ENCODE peak calls at places on chromosomes 13 and 19, in four cellular contexts. One of them, this sample, is unnamed.

GRCh38 chr19:973726-974563 is 10.2 kb upstream of the WDR18 start:
- DNase-seq in psoas muscle: no peak
- DNase-seq in fibroblast of lung: no peak
- DNase-seq in lower lobe of right lung: no peak
- DNase-seq in this sample: no peak

GRCh38 chr19:30664358-30665058 is 292.3 kb downstream of the ZNF536 start:
- DNase-seq in lower lobe of right lung: no peak
- DNase-seq in psoas muscle: no peak
- DNase-seq in fibroblast of lung: no peak
- DNase-seq in this sample: no peak

GRCh38 chr19:51341976-51342580 is at the start of gene VSIG10L:
- DNase-seq in psoas muscle: peak; percentile 39
- DNase-seq in lower lobe of right lung: no peak
- DNase-seq in fibroblast of lung: no peak
- DNase-seq in this sample: no peak

GRCh38 chr13:94886191-94886590 is 173.8 kb upstream of the SOX21 start:
- DNase-seq in psoas muscle: no peak
- DNase-seq in lower lobe of right lung: no peak
- DNase-seq in fibroblast of lung: peak; percentile 79
- DNase-seq in this sample: no peak

GRCh38 chr19:13872695-13873389 is 4.1 kb upstream of the NANOS3 start:
- DNase-seq in fibroblast of lung: no peak
- DNase-seq in psoas muscle: no peak
- DNase-seq in lower lobe of right lung: no peak
- DNase-seq in this sample: no peak

GRCh38 chr19:4089400-4089908 is 22.8 kb upstream of the ZBTB7A start:
- DNase-seq in fibroblast of lung: no peak
- DNase-seq in lower lobe of right lung: peak; percentile 78
- DNase-seq in psoas muscle: peak; percentile 70
- DNase-seq in this sample: no peak

GRCh38 chr13:109788372-109789195 is 2.2 kb upstream of the IRS2 start:
- DNase-seq in lower lobe of right lung: no peak
- DNase-seq in psoas muscle: no peak
- DNase-seq in fibroblast of lung: no peak
- DNase-seq in this sample: no peak

GRCh38 chr13:112209266-112209665 is 142.3 kb downstream of the SOX1 start:
- DNase-seq in lower lobe of right lung: no peak
- DNase-seq in fibroblast of lung: no peak
- DNase-seq in psoas muscle: no peak
- DNase-seq in this sample: no peak

GRCh38 chr13:26951581-26952177 is 191.1 kb upstream of the GPR12 start:
- DNase-seq in lower lobe of right lung: no peak
- DNase-seq in psoas muscle: no peak
- DNase-seq in fibroblast of lung: no peak
- DNase-seq in this sample: no peak

GRCh38 chr19:35155441-35155840 is 906 bp downstream of the FXYD5 start:
- DNase-seq in lower lobe of right lung: no peak
- DNase-seq in psoas muscle: no peak
- DNase-seq in fibroblast of lung: no peak
- DNase-seq in this sample: no peak

GRCh38 chr19:32098953-32099352 is 246.5 kb upstream of the ZNF507 start:
- DNase-seq in psoas muscle: no peak
- DNase-seq in fibroblast of lung: no peak
- DNase-seq in lower lobe of right lung: no peak
- DNase-seq in this sample: no peak

GRCh38 chr19:15096223-15096622 is 11.0 kb upstream of the SYDE1 start:
- DNase-seq in lower lobe of right lung: no peak
- DNase-seq in psoas muscle: no peak
- DNase-seq in fibroblast of lung: no peak
- DNase-seq in this sample: no peak

GRCh38 chr13:104936304-104936703 is 1599.2 kb downstream of the EFNB2 start:
- DNase-seq in fibroblast of lung: no peak
- DNase-seq in lower lobe of right lung: no peak
- DNase-seq in psoas muscle: no peak
- DNase-seq in this sample: no peak

GRCh38 chr19:53877361-53877766 is 4.6 kb upstream of the PRKCG start:
- DNase-seq in lower lobe of right lung: no peak
- DNase-seq in psoas muscle: peak; percentile 8
- DNase-seq in fibroblast of lung: peak; percentile 22
- DNase-seq in this sample: no peak

GRCh38 chr19:49677901-49678674 is 1.0 kb downstream of the PRMT1 start:
- DNase-seq in lower lobe of right lung: peak; percentile 79
- DNase-seq in fibroblast of lung: peak; percentile 40
- DNase-seq in psoas muscle: peak; percentile 85
- DNase-seq in this sample: peak; percentile 95

GRCh38 chr13:68759617-68760016 is 1348.0 kb upstream of the ATXN8OS start:
- DNase-seq in fibroblast of lung: no peak
- DNase-seq in lower lobe of right lung: no peak
- DNase-seq in psoas muscle: no peak
- DNase-seq in this sample: no peak

GRCh38 chr13:71912524-71912923 is 45.5 kb upstream of the DACH1 start:
- DNase-seq in fibroblast of lung: peak; percentile 53
- DNase-seq in lower lobe of right lung: no peak
- DNase-seq in psoas muscle: no peak
- DNase-seq in this sample: no peak

GRCh38 chr13:58528351-58528750 is 896.8 kb downstream of the PCDH17 start:
- DNase-seq in psoas muscle: no peak
- DNase-seq in lower lobe of right lung: no peak
- DNase-seq in fibroblast of lung: no peak
- DNase-seq in this sample: no peak

GRCh38 chr19:18287836-18288772 is 6.7 kb upstream of the JUND start:
- DNase-seq in psoas muscle: no peak
- DNase-seq in fibroblast of lung: peak; percentile 59
- DNase-seq in lower lobe of right lung: no peak
- DNase-seq in this sample: no peak

GRCh38 chr13:112069727-112070300 is 2.9 kb downstream of the SOX1 start:
- DNase-seq in fibroblast of lung: no peak
- DNase-seq in lower lobe of right lung: no peak
- DNase-seq in psoas muscle: no peak
- DNase-seq in this sample: no peak

GRCh38 chr13:47081246-47081645 is 184.4 kb upstream of the HTR2A start:
- DNase-seq in psoas muscle: no peak
- DNase-seq in fibroblast of lung: no peak
- DNase-seq in lower lobe of right lung: no peak
- DNase-seq in this sample: no peak

GRCh38 chr19:17202713-17203112 is 12.4 kb upstream of the USE1 start:
- DNase-seq in psoas muscle: no peak
- DNase-seq in lower lobe of right lung: no peak
- DNase-seq in fibroblast of lung: no peak
- DNase-seq in this sample: no peak

GRCh38 chr19:30555075-30555787 is 183.0 kb downstream of the ZNF536 start:
- DNase-seq in psoas muscle: no peak
- DNase-seq in fibroblast of lung: no peak
- DNase-seq in lower lobe of right lung: no peak
- DNase-seq in this sample: no peak

GRCh38 chr19:3159565-3159964 is 19.0 kb upstream of the S1PR4 start:
- DNase-seq in psoas muscle: no peak
- DNase-seq in lower lobe of right lung: no peak
- DNase-seq in fibroblast of lung: no peak
- DNase-seq in this sample: no peak

GRCh38 chr19:54100560-54100959 is at the start of gene OSCAR:
- DNase-seq in lower lobe of right lung: peak; percentile 66
- DNase-seq in psoas muscle: no peak
- DNase-seq in fibroblast of lung: no peak
- DNase-seq in this sample: no peak

GRCh38 chr19:33471111-33471996 is 50.2 kb downstream of the PEPD start:
- DNase-seq in psoas muscle: no peak
- DNase-seq in lower lobe of right lung: no peak
- DNase-seq in fibroblast of lung: no peak
- DNase-seq in this sample: no peak

GRCh38 chr19:10430505-10431253 is 10.3 kb downstream of the PDE4A start:
- DNase-seq in fibroblast of lung: peak; percentile 45
- DNase-seq in lower lobe of right lung: peak; percentile 83
- DNase-seq in psoas muscle: peak; percentile 81
- DNase-seq in this sample: peak; percentile 92

GRCh38 chr19:11881151-11881800 is 6.3 kb upstream of the ZNF69 start:
- DNase-seq in fibroblast of lung: peak; percentile 28
- DNase-seq in lower lobe of right lung: peak; percentile 51
- DNase-seq in psoas muscle: no peak
- DNase-seq in this sample: no peak

GRCh38 chr19:47272448-47273312 is 2.0 kb upstream of the INAFM1 start:
- DNase-seq in psoas muscle: no peak
- DNase-seq in fibroblast of lung: peak; percentile 35
- DNase-seq in lower lobe of right lung: peak; percentile 63
- DNase-seq in this sample: peak; percentile 93

GRCh38 chr13:97629601-97630272 is 195.8 kb downstream of the RAP2A start:
- DNase-seq in lower lobe of right lung: no peak
- DNase-seq in psoas muscle: no peak
- DNase-seq in fibroblast of lung: no peak
- DNase-seq in this sample: no peak

GRCh38 chr19:16288544-16288943 is 36.1 kb upstream of the KLF2 start:
- DNase-seq in psoas muscle: no peak
- DNase-seq in fibroblast of lung: peak; percentile 28
- DNase-seq in lower lobe of right lung: no peak
- DNase-seq in this sample: no peak

GRCh38 chr13:45447050-45447661 is 17.6 kb upstream of the COG3 start:
- DNase-seq in fibroblast of lung: no peak
- DNase-seq in psoas muscle: no peak
- DNase-seq in lower lobe of right lung: no peak
- DNase-seq in this sample: no peak

GRCh38 chr13:75181906-75182305 is 300.1 kb downstream of the TBC1D4 start:
- DNase-seq in lower lobe of right lung: no peak
- DNase-seq in fibroblast of lung: peak; percentile 93
- DNase-seq in psoas muscle: no peak
- DNase-seq in this sample: no peak

GRCh38 chr19:55256562-55257460 is 2.0 kb downstream of the PPP6R1 start:
- DNase-seq in psoas muscle: peak; percentile 19
- DNase-seq in fibroblast of lung: no peak
- DNase-seq in lower lobe of right lung: no peak
- DNase-seq in this sample: no peak

GRCh38 chr19:55254625-55254977 is 4.2 kb downstream of the PPP6R1 start:
- DNase-seq in psoas muscle: no peak
- DNase-seq in lower lobe of right lung: no peak
- DNase-seq in fibroblast of lung: no peak
- DNase-seq in this sample: no peak

GRCh38 chr19:55253842-55254624 is 4.8 kb downstream of the PPP6R1 start:
- DNase-seq in fibroblast of lung: no peak
- DNase-seq in psoas muscle: peak; percentile 50
- DNase-seq in lower lobe of right lung: no peak
- DNase-seq in this sample: no peak

GRCh38 chr19:55257461-55258411 is 1.1 kb downstream of the PPP6R1 start:
- DNase-seq in lower lobe of right lung: no peak
- DNase-seq in psoas muscle: peak; percentile 52
- DNase-seq in fibroblast of lung: no peak
- DNase-seq in this sample: no peak

GRCh38 chr19:55255618-55256423 is 3.0 kb downstream of the PPP6R1 start:
- DNase-seq in fibroblast of lung: peak; percentile 39
- DNase-seq in lower lobe of right lung: no peak
- DNase-seq in psoas muscle: peak; percentile 46
- DNase-seq in this sample: no peak
- H3K4me3 ChIP-seq in fibroblast of lung: no peak overlapping the region
- H3K4me3 ChIP-seq in lower lobe of right lung: peak overlapping the region; percentile 94
- H3K4me3 ChIP-seq in psoas muscle: peak overlapping the region; percentile 92
- H3K4me3 ChIP-seq in this sample: no peak overlapping the region

GRCh38 chr13:113441661-113442060 is 11.6 kb downstream of the ADPRHL1 start:
- DNase-seq in psoas muscle: peak; percentile 31
- DNase-seq in lower lobe of right lung: peak; percentile 30
- DNase-seq in fibroblast of lung: no peak
- DNase-seq in this sample: no peak
- H3K4me3 ChIP-seq in psoas muscle: no peak overlapping the region
- H3K4me3 ChIP-seq in lower lobe of right lung: no peak overlapping the region
- H3K4me3 ChIP-seq in fibroblast of lung: no peak overlapping the region
- H3K4me3 ChIP-seq in this sample: no peak overlapping the region

DNA sequence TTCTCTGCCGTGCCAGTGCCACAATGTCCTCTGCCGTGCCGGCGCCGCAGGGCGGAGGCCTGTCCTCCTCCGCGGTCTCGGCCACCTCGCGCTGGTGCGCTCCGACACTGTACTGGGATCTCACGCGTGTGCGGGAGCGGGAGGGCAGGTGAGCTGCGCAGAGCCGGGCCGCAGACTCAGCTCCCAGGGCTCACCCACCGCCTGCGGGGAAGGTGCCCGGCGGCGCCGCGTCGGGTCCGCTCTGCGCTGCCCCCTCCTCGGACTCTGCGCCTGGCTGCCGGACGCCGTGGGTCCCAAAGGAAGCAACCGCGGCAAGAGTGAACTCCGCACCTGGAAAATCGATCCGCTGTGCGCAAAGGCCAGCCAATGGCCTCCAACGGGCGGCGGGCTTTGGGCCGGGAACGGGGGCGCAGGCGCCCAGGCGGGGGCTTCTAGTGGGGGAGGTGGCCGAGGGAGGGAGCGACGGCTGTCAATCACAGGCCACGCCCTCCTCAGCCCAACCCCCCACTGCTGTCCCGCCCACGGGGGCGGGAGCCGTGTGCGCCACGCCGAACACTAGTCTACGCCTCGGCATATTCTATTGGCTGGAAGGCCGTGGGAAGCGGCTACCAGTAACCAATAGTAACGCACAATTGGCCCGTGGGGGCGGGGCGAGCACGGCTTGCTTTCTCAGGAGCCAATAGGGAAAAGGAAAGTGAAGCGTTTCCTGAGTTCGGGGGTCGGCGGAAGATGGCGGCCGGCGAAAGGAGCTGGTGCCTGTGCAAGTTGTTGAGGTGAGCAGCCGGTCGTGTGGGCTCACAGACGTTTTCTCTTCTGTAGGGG is at the start of gene ALG11:
- DNase-seq in psoas muscle: peak; percentile 100
- DNase-seq in fibroblast of lung: peak; percentile 95
- DNase-seq in lower lobe of right lung: peak; percentile 99
- DNase-seq in this sample: peak; percentile 100
- H3K4me3 ChIP-seq in psoas muscle: peak within 1 kb of the TSS; percentile 80
- H3K4me3 ChIP-seq in fibroblast of lung: peak within 1 kb of the TSS; percentile 96
- H3K4me3 ChIP-seq in lower lobe of right lung: peak within 1 kb of the TSS; percentile 74
- H3K4me3 ChIP-seq in this sample: peak within 1 kb of the TSS; percentile 80

GRCh38 chr19:38617283-38617763 is 430 bp downstream of the MAP4K1 start:
- DNase-seq in lower lobe of right lung: no peak
- DNase-seq in psoas muscle: no peak
- DNase-seq in fibroblast of lung: no peak
- DNase-seq in this sample: no peak
- H3K4me3 ChIP-seq in lower lobe of right lung: peak overlapping the region; percentile 93
- H3K4me3 ChIP-seq in psoas muscle: peak overlapping the region; percentile 95
- H3K4me3 ChIP-seq in fibroblast of lung: no peak overlapping the region
- H3K4me3 ChIP-seq in this sample: no peak overlapping the region

DNA sequence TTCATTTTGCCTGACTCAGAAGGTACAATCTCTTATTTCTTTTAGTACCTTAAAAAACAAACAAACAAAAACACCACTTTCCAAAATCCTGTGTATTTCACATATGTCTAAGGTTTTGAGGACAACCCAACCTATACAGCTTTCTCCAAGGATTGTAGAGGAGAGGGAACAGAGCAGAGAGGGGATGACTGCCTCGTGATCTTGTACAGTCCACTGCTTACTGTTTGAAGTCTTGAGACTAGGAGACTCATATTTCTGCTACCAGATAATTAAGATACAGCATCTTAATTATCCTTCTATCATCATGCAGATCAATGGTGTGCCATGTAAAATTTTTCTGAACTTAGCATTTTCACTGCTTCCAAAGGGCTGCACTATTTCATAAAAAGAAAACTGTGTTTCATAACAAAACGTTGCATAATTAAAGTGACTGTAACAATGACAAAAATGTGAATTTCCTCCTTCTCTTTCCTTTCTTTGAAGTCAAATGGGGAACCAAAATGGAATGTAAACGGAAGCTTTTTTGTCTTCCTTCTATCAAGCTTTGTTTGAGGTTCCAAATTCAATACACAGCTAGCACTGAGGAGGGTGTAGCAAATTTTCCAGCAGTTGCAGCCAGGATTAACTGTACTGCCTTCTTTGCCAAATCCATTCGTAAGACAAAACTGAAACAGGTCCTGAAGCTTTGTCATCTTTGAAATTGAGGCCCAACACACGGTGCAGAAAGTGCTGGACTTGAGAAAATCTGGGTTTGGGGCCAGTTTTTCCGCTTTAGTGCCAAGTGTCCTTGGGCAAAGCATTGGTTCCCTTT is 34.8 kb upstream of the RCBTB2 start:
- DNase-seq in lower lobe of right lung: no peak
- DNase-seq in fibroblast of lung: no peak
- DNase-seq in psoas muscle: no peak
- DNase-seq in this sample: no peak
- H3K4me3 ChIP-seq in lower lobe of right lung: no peak overlapping the region
- H3K4me3 ChIP-seq in fibroblast of lung: no peak overlapping the region
- H3K4me3 ChIP-seq in psoas muscle: peak overlapping the region; percentile 26
- H3K4me3 ChIP-seq in this sample: no peak overlapping the region

This sample was measured in lower leg skin.